ENCODE peak calls at places on chromosome 1, in eight cellular contexts. P is NCI-H146; S is astrocyte; B is stimulated activated CD4-positive, alpha-beta T cell treated with anti-CD3 and anti-CD28 coated beads, Interleukin-4, amount 100 ng/mL, for 48 hours; G is kidney glomerular epithelial cell; W is tibial nerve; J is T follicular helper cell; I is stimulated activated CD8-positive, alpha-beta memory T cell treated with anti-CD3 and anti-CD28 coated beads, Interleukin-2, amount 100 ng/mL, for 1 hour. Z is an unnamed sample.

GRCh38 chr1:15584489-15585363 is at the start of gene AGMAT:
- DNase-seq in P (peak), I (no peak), J (no peak), G (no peak), S (no peak), W (no peak), B (peak), Z (peak)

GRCh38 chr1:67850151-67850551 is 16.9 kb upstream of the GNG12 start:
- DNase-seq in I (no peak), W (peak), B (no peak), S (no peak), G (peak), P (peak), J (no peak), Z (no peak)

GRCh38 chr1:4563586-4563985 is 90.8 kb upstream of the AJAP1 start:
- DNase-seq in G (no peak), W (no peak), S (no peak), P (no peak), I (no peak), B (no peak), J (no peak), Z (no peak)

GRCh38 chr1:94734963-94735899 is 84.9 kb upstream of the SLC44A3 start:
- DNase-seq in B (no peak), I (no peak), S (peak), J (no peak), P (no peak), G (peak), W (no peak), Z (no peak)

GRCh38 chr1:70248729-70249128 is 27.5 kb downstream of the SRSF11 start:
- DNase-seq in G (no peak), P (no peak), B (no peak), J (no peak), W (no peak), S (no peak), I (no peak), Z (no peak)

GRCh38 chr1:46188295-46189030 is 9.8 kb downstream of the POMGNT1 start:
- DNase-seq in G (no peak), B (no peak), S (no peak), W (no peak), J (no peak), P (peak), I (no peak), Z (no peak)

GRCh38 chr1:164707868-164708331 is 148.9 kb downstream of the PBX1 start:
- DNase-seq in I (no peak), B (no peak), P (no peak), G (no peak), W (no peak), J (no peak), S (peak), Z (no peak)

GRCh38 chr1:98468111-98468717 is 193.3 kb upstream of the SNX7 start:
- DNase-seq in B (no peak), J (no peak), G (peak), W (peak), P (peak), I (no peak), S (peak), Z (no peak)

GRCh38 chr1:94787676-94788075 is 32.5 kb upstream of the SLC44A3 start:
- DNase-seq in G (no peak), P (no peak), B (no peak), S (no peak), J (no peak), W (no peak), I (no peak), Z (no peak)

GRCh38 chr1:44531785-44532566 is 126.9 kb downstream of the RNF220 start:
- DNase-seq in J (no peak), S (peak), I (no peak), G (peak), W (no peak), B (no peak), P (peak), Z (peak)